ENCODE peak calls at places on chromosomes 3 and 15, in four cellular contexts. Z is astrocyte of the hippocampus, O is fibroblast of pulmonary artery, Q is psoas muscle. U is an unnamed sample.

GRCh38 chr3:7456376-7456775 is 595.5 kb downstream of the GRM7 start:
- DNase-seq in Z (no peak), O (no peak), Q (no peak), U (no peak)

GRCh38 chr15:63436872-63437375 is 55.3 kb upstream of the CA12 start:
- DNase-seq in Z (peak), O (peak), Q (peak), U (peak)

GRCh38 chr15:90232941-90233700 is 620 bp downstream of the CIB1 start:
- DNase-seq in Z (no peak), O (peak), Q (peak), U (no peak)

GRCh38 chr3:101970915-101971314 is 121.6 kb downstream of the NFKBIZ start:
- DNase-seq in Z (no peak), O (no peak), Q (no peak), U (no peak)

GRCh38 chr3:42711491-42712343 is 9.1 kb upstream of the HHATL start:
- DNase-seq in Z (no peak), O (no peak), Q (peak), U (peak)

GRCh38 chr3:125037498-125038150 is 18.2 kb downstream of the HEG1 start:
- DNase-seq in Z (no peak), O (no peak), Q (no peak), U (no peak)

GRCh38 chr3:145191543-145191942 is 969.4 kb downstream of the PLOD2 start:
- DNase-seq in Z (peak), O (peak), Q (no peak), U (no peak)

GRCh38 chr3:177596822-177597271 is 399.6 kb upstream of the TBL1XR1 start:
- DNase-seq in Z (peak), O (no peak), Q (no peak), U (no peak)

GRCh38 chr3:9508781-9509180 is 44.8 kb downstream of the LHFPL4 start:
- DNase-seq in Z (peak), O (no peak), Q (no peak), U (no peak)

GRCh38 chr3:162729686-162730085 is 1233.1 kb downstream of the OTOL1 start:
- DNase-seq in Z (no peak), O (no peak), Q (no peak), U (no peak)

GRCh38 chr3:12230406-12230805 is 58.5 kb upstream of the PPARG start:
- DNase-seq in Z (no peak), O (no peak), Q (no peak), U (no peak)

GRCh38 chr3:50525987-50526386 is 22.6 kb upstream of the CACNA2D2 start:
- DNase-seq in Z (peak), O (peak), Q (peak), U (no peak)

GRCh38 chr15:43998607-43999006 is 171.8 kb downstream of the WDR76 start:
- DNase-seq in Z (peak), O (peak), Q (no peak), U (peak)

GRCh38 chr3:187572431-187572830 is 97.8 kb downstream of the SST start:
- DNase-seq in Z (no peak), O (no peak), Q (no peak), U (no peak)

GRCh38 chr15:39362832-39363561 is 217.9 kb upstream of the THBS1 start:
- DNase-seq in Z (peak), O (peak), Q (no peak), U (no peak)

GRCh38 chr3:108100906-108101305 is 10.1 kb upstream of the CD47 start:
- DNase-seq in Z (no peak), O (no peak), Q (no peak), U (no peak)

GRCh38 chr3:190217081-190217480 is 96.4 kb upstream of the P3H2 start:
- DNase-seq in Z (no peak), O (peak), Q (no peak), U (no peak)

GRCh38 chr3:40779039-40779438 is 254.3 kb downstream of the ZNF621 start:
- DNase-seq in Z (no peak), O (no peak), Q (no peak), U (no peak)

GRCh38 chr3:188389711-188390346 is 235.9 kb downstream of the LPP start:
- DNase-seq in Z (no peak), O (no peak), Q (no peak), U (no peak)

GRCh38 chr3:9828801-9829755 is 14.7 kb downstream of the RPUSD3 start:
- DNase-seq in Z (no peak), O (no peak), Q (no peak), U (no peak)

GRCh38 chr3:71542548-71543370 is 40.8 kb downstream of the FOXP1 start:
- DNase-seq in Z (peak), O (peak), Q (peak), U (peak)

GRCh38 chr3:107627962-107628542 is 105.3 kb downstream of the BBX start:
- DNase-seq in Z (no peak), O (no peak), Q (no peak), U (peak)

GRCh38 chr3:55728461-55729100 is 241.5 kb upstream of the WNT5A start:
- DNase-seq in Z (no peak), O (no peak), Q (no peak), U (no peak)

GRCh38 chr3:197542741-197543454 is 12.9 kb downstream of the BDH1 start:
- DNase-seq in Z (no peak), O (no peak), Q (no peak), U (no peak)

GRCh38 chr3:66039590-66039887 is 821 bp upstream of the MAGI1 start:
- DNase-seq in Z (no peak), O (peak), Q (peak), U (no peak)

GRCh38 chr15:93955197-93955596 is 276.2 kb upstream of the MCTP2 start:
- DNase-seq in Z (no peak), O (no peak), Q (no peak), U (no peak)

GRCh38 chr3:140771030-140771677 is 93.3 kb downstream of the TRIM42 start:
- DNase-seq in Z (no peak), O (no peak), Q (no peak), U (no peak)

GRCh38 chr3:191051037-191051436 is 148.0 kb upstream of the OSTN start:
- DNase-seq in Z (peak), O (peak), Q (no peak), U (peak)

GRCh38 chr3:184636774-184637316 is 75.0 kb downstream of the MAGEF1 start:
- DNase-seq in Z (peak), O (peak), Q (peak), U (no peak)

GRCh38 chr3:133570139-133570936 is 3.1 kb upstream of the CDV3 start:
- DNase-seq in Z (peak), O (peak), Q (no peak), U (peak)

GRCh38 chr3:10320320-10320677 is 613 bp downstream of the SEC13 start:
- DNase-seq in Z (no peak), O (no peak), Q (no peak), U (no peak)

GRCh38 chr3:160003520-160004128 is 15.0 kb downstream of the IL12A start:
- DNase-seq in Z (peak), O (peak), Q (peak), U (peak)

GRCh38 chr3:188978772-188979171 is 193.0 kb upstream of the TPRG1 start:
- DNase-seq in Z (peak), O (peak), Q (no peak), U (no peak)

GRCh38 chr15:58506064-58506490 is 74.3 kb downstream of the LIPC start:
- DNase-seq in Z (no peak), O (no peak), Q (peak), U (no peak)

GRCh38 chr3:172271386-172271976 is 176.8 kb downstream of the GHSR start:
- DNase-seq in Z (no peak), O (no peak), Q (no peak), U (no peak)

U was measured in A673.